ENCODE peak calls at places on chromosome 14, in four cellular contexts. One of them, this sample, is unnamed.

GRCh38 chr14:72638021-72638420 is 255.9 kb downstream of the DPF3 start:
- DNase-seq in IMR-90: peak
- DNase-seq in A549: peak
- DNase-seq in stomach: no peak
- DNase-seq in this sample: no peak

GRCh38 chr14:103519837-103520212 is 2.8 kb downstream of the CKB start:
- DNase-seq in IMR-90: no peak
- DNase-seq in A549: no peak
- DNase-seq in stomach: peak
- DNase-seq in this sample: no peak

GRCh38 chr14:30573203-30573814 is 14.4 kb downstream of the G2E3 start:
- DNase-seq in IMR-90: peak
- DNase-seq in A549: no peak
- DNase-seq in stomach: no peak
- DNase-seq in this sample: no peak

GRCh38 chr14:77053046-77053841 is 24.7 kb upstream of the IRF2BPL start:
- DNase-seq in IMR-90: peak
- DNase-seq in A549: no peak
- DNase-seq in stomach: peak
- DNase-seq in this sample: peak

GRCh38 chr14:68854421-68854820 is 61.6 kb upstream of the ZFP36L1 start:
- DNase-seq in IMR-90: no peak
- DNase-seq in A549: no peak
- DNase-seq in stomach: no peak
- DNase-seq in this sample: no peak

GRCh38 chr14:84657866-84658385 is 872.0 kb upstream of the FLRT2 start:
- DNase-seq in IMR-90: no peak
- DNase-seq in A549: no peak
- DNase-seq in stomach: no peak
- DNase-seq in this sample: no peak

GRCh38 chr14:56081139-56081538 is 37.1 kb upstream of the PELI2 start:
- DNase-seq in IMR-90: peak
- DNase-seq in A549: no peak
- DNase-seq in stomach: no peak
- DNase-seq in this sample: no peak

GRCh38 chr14:56474419-56475022 is 105.1 kb upstream of the TMEM260 start:
- DNase-seq in IMR-90: peak
- DNase-seq in A549: peak
- DNase-seq in stomach: no peak
- DNase-seq in this sample: no peak

GRCh38 chr14:90698379-90698869 is 117.8 kb downstream of the TTC7B start:
- DNase-seq in IMR-90: peak
- DNase-seq in A549: no peak
- DNase-seq in stomach: no peak
- DNase-seq in this sample: peak

GRCh38 chr14:93522221-93522620 is 91.5 kb downstream of the UNC79 start:
- DNase-seq in IMR-90: no peak
- DNase-seq in A549: no peak
- DNase-seq in stomach: no peak
- DNase-seq in this sample: no peak

GRCh38 chr14:30223385-30223785 is 295.7 kb upstream of the PRKD1 start:
- DNase-seq in IMR-90: peak
- DNase-seq in A549: peak
- DNase-seq in stomach: peak
- DNase-seq in this sample: peak

GRCh38 chr14:70317969-70318634 is 41.4 kb downstream of the COX16 start:
- DNase-seq in IMR-90: peak
- DNase-seq in A549: peak
- DNase-seq in stomach: peak
- DNase-seq in this sample: peak

GRCh38 chr14:56172571-56172971 is 54.4 kb downstream of the PELI2 start:
- DNase-seq in IMR-90: peak
- DNase-seq in A549: no peak
- DNase-seq in stomach: no peak
- DNase-seq in this sample: no peak

GRCh38 chr14:102914474-102915291 is 7.8 kb upstream of the AMN start:
- DNase-seq in IMR-90: no peak
- DNase-seq in A549: no peak
- DNase-seq in stomach: no peak
- DNase-seq in this sample: no peak

GRCh38 chr14:105882626-105883025 is 356.2 kb downstream of the TMEM121 start:
- DNase-seq in IMR-90: no peak
- DNase-seq in A549: no peak
- DNase-seq in stomach: peak
- DNase-seq in this sample: peak

GRCh38 chr14:103541944-103542544 is 13.0 kb downstream of the TRMT61A start:
- DNase-seq in IMR-90: no peak
- DNase-seq in A549: no peak
- DNase-seq in stomach: no peak
- DNase-seq in this sample: no peak

GRCh38 chr14:104978774-104979691 is 859 bp upstream of the AHNAK2 start:
- DNase-seq in IMR-90: no peak
- DNase-seq in A549: no peak
- DNase-seq in stomach: no peak
- DNase-seq in this sample: no peak

GRCh38 chr14:50230601-50231474 is 540 bp downstream of the SOS2 start:
- DNase-seq in IMR-90: peak
- DNase-seq in A549: peak
- DNase-seq in stomach: peak
- DNase-seq in this sample: peak

GRCh38 chr14:97251423-97252155 is 454.4 kb downstream of the VRK1 start:
- DNase-seq in IMR-90: no peak
- DNase-seq in A549: no peak
- DNase-seq in stomach: no peak
- DNase-seq in this sample: no peak

GRCh38 chr14:28765907-28766504 is 581 bp upstream of the FOXG1 start:
- DNase-seq in IMR-90: no peak
- DNase-seq in A549: no peak
- DNase-seq in stomach: no peak
- DNase-seq in this sample: no peak

GRCh38 chr14:39015360-39015961 is 87.6 kb downstream of the SEC23A start:
- DNase-seq in IMR-90: peak
- DNase-seq in A549: peak
- DNase-seq in stomach: no peak
- DNase-seq in this sample: peak

GRCh38 chr14:65728604-65729003 is 316.1 kb downstream of the FUT8 start:
- DNase-seq in IMR-90: no peak
- DNase-seq in A549: no peak
- DNase-seq in stomach: no peak
- DNase-seq in this sample: no peak

GRCh38 chr14:66088661-66089060 is 397.5 kb upstream of the CCDC196 start:
- DNase-seq in IMR-90: no peak
- DNase-seq in A549: no peak
- DNase-seq in stomach: no peak
- DNase-seq in this sample: no peak

GRCh38 chr14:81433378-81433777 is 33.3 kb upstream of the STON2 start:
- DNase-seq in IMR-90: no peak
- DNase-seq in A549: no peak
- DNase-seq in stomach: no peak
- DNase-seq in this sample: no peak

GRCh38 chr14:33612184-33612479 is 338.7 kb downstream of the EGLN3 start:
- DNase-seq in IMR-90: no peak
- DNase-seq in A549: no peak
- DNase-seq in stomach: no peak
- DNase-seq in this sample: no peak

GRCh38 chr14:54003064-54003463 is 46.4 kb upstream of the BMP4 start:
- DNase-seq in IMR-90: peak
- DNase-seq in A549: no peak
- DNase-seq in stomach: no peak
- DNase-seq in this sample: no peak

GRCh38 chr14:36657409-36658090 is 4.1 kb upstream of the PAX9 start:
- DNase-seq in IMR-90: no peak
- DNase-seq in A549: no peak
- DNase-seq in stomach: no peak
- DNase-seq in this sample: no peak

GRCh38 chr14:65482769-65483438 is 70.4 kb downstream of the FUT8 start:
- DNase-seq in IMR-90: no peak
- DNase-seq in A549: no peak
- DNase-seq in stomach: no peak
- DNase-seq in this sample: no peak

GRCh38 chr14:72711936-72712335 is 182.0 kb downstream of the DPF3 start:
- DNase-seq in IMR-90: no peak
- DNase-seq in A549: no peak
- DNase-seq in stomach: no peak
- DNase-seq in this sample: no peak

DNA sequence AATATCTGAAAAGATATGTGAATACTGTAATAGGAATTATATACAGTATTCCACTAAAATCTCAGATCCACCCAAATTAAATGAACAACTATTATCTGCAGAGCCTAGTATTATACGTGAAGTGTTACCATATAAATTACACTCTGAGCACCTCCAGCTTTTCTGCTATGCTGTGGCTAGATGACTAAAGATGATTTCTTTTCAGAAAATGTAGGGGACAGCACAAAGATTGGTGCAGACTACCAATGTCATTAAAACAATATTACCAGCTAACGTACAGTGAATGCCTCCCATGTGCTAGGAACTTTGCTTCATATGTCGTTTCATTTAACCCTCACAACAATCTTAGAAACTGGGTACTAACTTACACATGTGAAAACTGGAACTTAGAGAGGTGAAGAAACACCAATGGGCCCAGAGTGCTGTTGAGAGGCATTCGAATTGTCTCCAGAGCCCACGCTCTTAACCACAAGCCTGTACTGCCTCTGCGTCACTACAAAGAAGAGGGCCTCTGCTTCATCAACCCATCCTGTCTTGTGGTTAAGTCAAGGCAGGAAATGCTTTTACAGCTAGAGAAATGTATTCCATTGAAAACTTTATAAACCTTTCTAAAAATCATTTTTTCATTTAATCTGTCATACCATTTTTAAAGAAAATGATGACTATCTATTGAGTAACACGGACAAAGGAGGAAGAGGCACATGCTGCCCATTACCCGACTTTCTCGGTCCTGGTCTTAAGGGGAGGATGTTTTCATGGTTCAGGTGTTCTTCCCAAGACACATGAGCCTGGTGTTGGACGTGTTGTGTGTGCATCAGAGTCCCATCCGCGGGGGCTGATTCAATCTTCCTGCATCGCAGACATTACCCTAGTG is 1.3 kb downstream of the GPR65 start:
- DNase-seq in IMR-90: no peak
- DNase-seq in A549: no peak
- DNase-seq in stomach: no peak
- DNase-seq in this sample: peak
- H3K4me3 ChIP-seq in IMR-90: no peak
- H3K4me3 ChIP-seq in A549: no peak
- H3K4me3 ChIP-seq in stomach: no peak
- H3K4me3 ChIP-seq in this sample: no peak

DNA sequence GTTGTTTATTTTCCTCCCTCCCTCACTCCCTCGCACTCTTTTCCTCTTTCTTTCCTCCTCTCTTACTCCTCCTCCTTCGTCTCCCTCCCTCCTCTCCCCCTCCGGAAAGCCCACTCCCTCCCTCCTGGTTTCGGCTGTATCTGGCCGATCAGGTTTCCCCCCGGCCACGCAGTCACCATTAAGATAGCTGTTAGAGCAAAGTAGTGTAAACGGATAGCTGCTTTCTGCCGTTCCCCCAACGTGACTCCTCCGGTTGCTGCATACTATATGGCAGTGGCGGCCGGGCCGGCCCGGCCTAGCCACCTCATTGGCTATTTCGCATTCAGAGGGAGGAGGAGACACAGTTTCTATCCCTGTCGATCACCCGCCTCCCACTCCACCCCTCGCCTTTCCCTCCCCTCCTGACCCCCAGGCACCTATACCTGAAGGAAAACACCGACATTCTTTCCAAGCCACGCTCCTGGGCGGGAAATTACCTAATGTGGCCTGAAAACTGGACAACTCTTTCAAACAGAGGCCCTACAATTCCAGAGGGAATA is at the start of gene SIX4:
- DNase-seq in IMR-90: peak
- DNase-seq in A549: peak
- DNase-seq in stomach: peak
- DNase-seq in this sample: peak
- TF ChIP-seq POLR2A in IMR-90: peak
- TF ChIP-seq POLR2A in A549: peak
- TF ChIP-seq POLR2A in stomach: no peak
- TF ChIP-seq POLR2A in this sample: no peak

GRCh38 chr14:75989134-75989533 is 3.6 kb downstream of the IFT43 start:
- DNase-seq in IMR-90: peak
- DNase-seq in A549: no peak
- DNase-seq in stomach: no peak
- DNase-seq in this sample: peak
- H3K27ac ChIP-seq in IMR-90: no peak
- H3K27ac ChIP-seq in A549: no peak
- H3K27ac ChIP-seq in stomach: peak
- H3K27ac ChIP-seq in this sample: peak

GRCh38 chr14:24432259-24433131 is 2.7 kb downstream of the KHNYN start:
- DNase-seq in IMR-90: peak
- DNase-seq in A549: no peak
- DNase-seq in stomach: no peak
- DNase-seq in this sample: no peak
- H3K4me3 ChIP-seq in IMR-90: no peak
- H3K4me3 ChIP-seq in A549: no peak
- H3K4me3 ChIP-seq in stomach: peak
- H3K4me3 ChIP-seq in this sample: no peak

DNA sequence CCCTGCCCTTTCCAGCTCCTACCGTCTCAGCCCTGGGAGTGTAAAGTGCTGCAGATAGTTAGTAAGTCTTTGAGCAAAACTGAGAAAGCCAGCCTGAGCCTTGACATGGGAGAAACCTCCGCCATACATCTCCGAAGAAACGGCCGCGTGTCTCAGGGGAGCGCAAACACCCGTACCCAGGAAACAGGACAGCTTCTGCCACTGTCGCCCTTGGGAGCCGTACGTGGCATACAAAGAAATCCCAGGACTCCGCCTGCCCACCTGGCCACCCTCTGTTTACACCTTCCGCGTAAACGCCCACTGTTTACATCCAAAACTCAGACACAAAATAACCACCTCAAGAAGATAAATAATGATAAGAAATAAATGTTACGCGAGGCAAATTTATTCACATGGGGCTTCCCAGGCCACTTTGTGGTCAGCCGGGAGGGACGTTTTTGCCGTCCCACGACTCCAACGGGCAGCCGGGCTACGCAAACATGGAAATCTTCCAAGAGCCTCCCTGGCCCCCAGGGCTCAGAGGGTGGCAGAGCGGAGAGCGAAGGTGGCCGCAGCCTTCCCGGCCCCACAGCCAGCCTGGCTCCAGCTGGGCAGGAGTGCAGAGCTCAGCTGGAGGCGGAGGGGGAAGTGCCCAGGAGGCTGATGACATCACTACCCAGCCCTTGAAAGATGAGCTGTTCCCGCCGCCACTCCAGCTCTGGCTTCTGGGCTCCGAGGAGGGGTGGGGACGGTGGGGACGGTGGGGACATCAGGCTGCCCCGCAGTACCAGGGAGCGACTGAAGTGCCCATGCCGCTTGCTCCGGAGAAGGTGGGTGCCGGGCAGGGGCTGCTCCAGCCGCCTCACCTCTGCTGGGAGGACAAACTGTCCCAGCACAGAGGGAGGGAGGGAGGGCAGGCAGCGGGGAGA is at the start of gene BDKRB2:
- DNase-seq in IMR-90: peak
- DNase-seq in A549: peak
- DNase-seq in stomach: peak
- DNase-seq in this sample: peak
- TF ChIP-seq POLR2A in IMR-90: peak
- TF ChIP-seq POLR2A in A549: peak
- TF ChIP-seq POLR2A in stomach: no peak
- TF ChIP-seq POLR2A in this sample: peak

GRCh38 chr14:51564460-51564859 is 87.2 kb upstream of the FRMD6 start:
- DNase-seq in IMR-90: no peak
- DNase-seq in A549: no peak
- DNase-seq in stomach: no peak
- DNase-seq in this sample: no peak
- H3K27ac ChIP-seq in IMR-90: no peak
- H3K27ac ChIP-seq in A549: no peak
- H3K27ac ChIP-seq in stomach: no peak
- H3K27ac ChIP-seq in this sample: no peak